ENCODE peak calls at places on chromosomes 16 and 17, in eight cellular contexts. S is progenitor cell of endocrine pancreas, M is tibial artery, W is GM10248, G is foreskin keratinocyte, L is Panc1, D is WERI-Rb-1, A is neural crest cell. E is an unnamed sample.

GRCh38 chr16:69243479-69243878 is 56.5 kb downstream of the SNTB2 start:
- DNase-seq in S (no peak), M (no peak), W (no peak), G (no peak), L (no peak), D (no peak), A (no peak), E (no peak)

GRCh38 chr16:1414532-1415265 is at the start of gene UNKL:
- DNase-seq in S (peak), M (peak), W (peak), G (no peak), L (no peak), D (peak), A (peak), E (peak)

GRCh38 chr16:66167564-66168291 is 198.8 kb upstream of the CDH5 start:
- DNase-seq in S (no peak), M (no peak), W (no peak), G (no peak), L (no peak), D (no peak), A (no peak), E (no peak)

GRCh38 chr16:3838600-3839401 is 41.7 kb downstream of the CREBBP start:
- DNase-seq in S (no peak), M (no peak), W (no peak), G (no peak), L (no peak), D (no peak), A (no peak), E (no peak)

GRCh38 chr17:72136692-72137550 is 16.1 kb downstream of the SOX9 start:
- DNase-seq in S (no peak), M (no peak), W (no peak), G (peak), L (no peak), D (no peak), A (no peak), E (no peak)

GRCh38 chr17:47253541-47254402 is at the start of gene ITGB3:
- DNase-seq in S (peak), M (peak), W (peak), G (no peak), L (no peak), D (peak), A (peak), E (peak)

GRCh38 chr16:13856398-13856797 is 63.6 kb upstream of the ERCC4 start:
- DNase-seq in S (no peak), M (no peak), W (no peak), G (no peak), L (no peak), D (no peak), A (no peak), E (no peak)

GRCh38 chr17:77235370-77236080 is 94.8 kb downstream of the SEC14L1 start:
- DNase-seq in S (no peak), M (no peak), W (peak), G (no peak), L (no peak), D (no peak), A (no peak), E (no peak)

GRCh38 chr16:46687486-46687885 is 1.5 kb downstream of the VPS35 start:
- DNase-seq in S (no peak), M (no peak), W (no peak), G (no peak), L (no peak), D (no peak), A (no peak), E (no peak)

GRCh38 chr16:53695070-53695469 is 8.6 kb downstream of the RPGRIP1L start:
- DNase-seq in S (no peak), M (no peak), W (no peak), G (no peak), L (no peak), D (no peak), A (no peak), E (no peak)

GRCh38 chr17:81401727-81402529 is 6.7 kb downstream of the BAHCC1 start:
- DNase-seq in S (no peak), M (peak), W (peak), G (no peak), L (no peak), D (peak), A (peak), E (no peak)

GRCh38 chr17:81667754-81668153 is 1.2 kb downstream of the CCDC137 start:
- DNase-seq in S (no peak), M (no peak), W (no peak), G (peak), L (no peak), D (peak), A (no peak), E (no peak)

GRCh38 chr17:62824290-62825135 is 16.4 kb upstream of the MARCHF10 start:
- DNase-seq in S (no peak), M (no peak), W (no peak), G (peak), L (no peak), D (no peak), A (no peak), E (no peak)

GRCh38 chr16:86418981-86419380 is 91.3 kb upstream of the FOXF1 start:
- DNase-seq in S (no peak), M (no peak), W (no peak), G (no peak), L (no peak), D (no peak), A (no peak), E (no peak)

GRCh38 chr17:43645450-43645764 is 16.3 kb downstream of the MEOX1 start:
- DNase-seq in S (no peak), M (no peak), W (no peak), G (no peak), L (no peak), D (no peak), A (no peak), E (no peak)

GRCh38 chr17:17813055-17813724 is 23.6 kb downstream of the SREBF1 start:
- DNase-seq in S (no peak), M (no peak), W (no peak), G (no peak), L (no peak), D (no peak), A (no peak), E (no peak)

GRCh38 chr16:10624527-10624926 is 44.1 kb upstream of the EMP2 start:
- DNase-seq in S (no peak), M (no peak), W (no peak), G (no peak), L (no peak), D (no peak), A (no peak), E (no peak)

GRCh38 chr17:59901604-59902003 is 8.7 kb downstream of the RPS6KB1 start:
- DNase-seq in S (no peak), M (peak), W (no peak), G (no peak), L (no peak), D (no peak), A (no peak), E (no peak)

GRCh38 chr16:47848481-47849109 is 307.2 kb downstream of the ABCC12 start:
- DNase-seq in S (no peak), M (no peak), W (no peak), G (peak), L (no peak), D (no peak), A (no peak), E (no peak)

GRCh38 chr17:67218385-67218950 is 26.5 kb downstream of the HELZ start:
- DNase-seq in S (no peak), M (no peak), W (no peak), G (no peak), L (no peak), D (no peak), A (no peak), E (no peak)

GRCh38 chr17:80884811-80885210 is 106.8 kb upstream of the CHMP6 start:
- DNase-seq in S (no peak), M (no peak), W (no peak), G (no peak), L (no peak), D (no peak), A (no peak), E (no peak)

GRCh38 chr17:41894791-41895331 is 23.9 kb downstream of the ACLY start:
- DNase-seq in S (no peak), M (no peak), W (no peak), G (no peak), L (no peak), D (no peak), A (no peak), E (no peak)

DNA sequence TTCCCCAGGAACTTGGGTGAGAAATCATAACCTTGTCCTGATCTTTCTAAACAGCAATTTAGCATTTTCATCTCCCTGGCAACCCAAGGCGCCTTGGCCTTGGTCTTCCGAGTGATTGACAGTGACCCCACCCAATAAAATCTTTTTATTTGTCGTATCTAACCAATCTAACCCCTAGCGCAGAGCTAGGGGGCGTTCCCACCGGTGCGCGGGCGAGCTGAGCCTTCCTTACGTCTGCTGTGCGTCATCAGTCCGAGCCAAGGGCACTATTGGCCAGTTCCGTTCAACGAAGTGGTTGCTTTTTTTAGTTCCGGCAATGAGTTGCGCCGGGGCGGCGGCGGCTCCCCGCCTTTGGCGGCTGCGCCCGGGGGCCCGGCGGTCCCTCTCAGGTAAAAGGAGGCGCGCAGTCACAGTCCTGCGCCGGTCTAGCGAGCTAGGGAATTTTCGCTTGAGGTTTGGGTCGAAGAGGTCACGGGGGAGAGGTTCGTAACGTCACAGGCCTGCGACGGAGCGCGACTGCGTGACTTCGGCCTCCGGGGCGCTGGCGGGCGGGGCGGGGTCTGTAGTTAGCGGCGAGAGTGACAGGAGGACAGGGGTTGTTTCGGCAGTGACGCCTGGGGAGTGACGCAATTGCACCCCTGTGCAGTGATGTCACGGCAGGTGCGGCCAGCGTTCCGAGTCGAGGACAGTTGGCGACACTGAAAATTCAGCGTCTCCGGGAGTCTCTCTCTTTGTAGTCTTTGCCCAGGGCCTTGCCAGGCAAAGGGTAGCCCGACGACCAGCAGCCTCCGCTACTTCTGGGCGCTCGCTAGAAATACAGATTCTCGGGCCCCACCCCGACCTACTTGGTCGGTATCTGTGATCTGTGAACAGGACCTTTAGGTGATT is at the start of gene COQ7:
- DNase-seq in S (peak), M (peak), W (peak), G (peak), L (peak), D (peak), A (peak), E (peak)
- TF ChIP-seq CTCF in S (no peak), M (no peak), W (no peak), G (no peak), L (no peak), D (no peak), A (no peak), E (no peak)

GRCh38 chr17:37650419-37651003 is 7.3 kb upstream of the DDX52 start:
- DNase-seq in S (no peak), M (no peak), W (peak), G (no peak), L (no peak), D (peak), A (peak), E (no peak)
- TF ChIP-seq CTCF in S (peak), M (peak), W (peak), G (peak), L (peak), D (peak), A (peak), E (no peak)

DNA sequence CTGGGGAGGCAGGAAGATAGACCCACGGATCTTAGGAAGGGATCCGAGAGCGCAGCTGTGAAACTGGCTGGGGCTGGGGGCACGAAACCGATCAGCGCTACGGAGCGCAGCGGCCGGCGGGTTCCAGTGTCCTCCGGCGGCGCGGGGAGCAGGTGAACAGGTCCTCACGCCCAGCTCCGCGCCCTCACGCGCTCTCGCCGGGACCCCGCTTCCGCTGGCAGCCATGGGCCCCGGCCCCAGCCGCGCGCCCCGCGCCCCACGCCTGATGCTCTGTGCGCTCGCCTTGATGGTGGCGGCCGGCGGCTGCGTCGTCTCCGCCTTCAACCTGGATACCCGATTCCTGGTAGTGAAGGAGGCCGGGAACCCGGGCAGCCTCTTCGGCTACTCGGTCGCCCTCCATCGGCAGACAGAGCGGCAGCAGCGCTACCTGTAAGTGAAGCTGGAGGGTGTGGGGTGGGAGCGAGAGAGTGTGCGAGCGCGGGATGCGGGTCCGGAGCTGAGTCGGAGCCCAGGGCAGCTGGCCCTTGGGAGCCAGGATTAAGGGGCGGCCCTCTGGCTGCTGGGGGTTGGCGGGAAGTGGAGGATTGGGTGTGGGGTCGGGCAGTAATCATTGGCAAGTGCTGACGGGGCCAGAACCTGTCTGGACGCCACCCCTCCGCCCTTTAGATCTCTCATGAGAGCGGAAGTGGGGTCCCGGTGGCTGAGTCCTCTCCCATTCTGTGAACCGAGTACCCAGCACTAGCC is 479 bp downstream of the ITGA3 start:
- DNase-seq in S (peak), M (no peak), W (peak), G (no peak), L (no peak), D (peak), A (peak), E (peak)
- TF ChIP-seq CTCF in S (peak), M (peak), W (peak), G (peak), L (no peak), D (peak), A (peak), E (no peak)

DNA sequence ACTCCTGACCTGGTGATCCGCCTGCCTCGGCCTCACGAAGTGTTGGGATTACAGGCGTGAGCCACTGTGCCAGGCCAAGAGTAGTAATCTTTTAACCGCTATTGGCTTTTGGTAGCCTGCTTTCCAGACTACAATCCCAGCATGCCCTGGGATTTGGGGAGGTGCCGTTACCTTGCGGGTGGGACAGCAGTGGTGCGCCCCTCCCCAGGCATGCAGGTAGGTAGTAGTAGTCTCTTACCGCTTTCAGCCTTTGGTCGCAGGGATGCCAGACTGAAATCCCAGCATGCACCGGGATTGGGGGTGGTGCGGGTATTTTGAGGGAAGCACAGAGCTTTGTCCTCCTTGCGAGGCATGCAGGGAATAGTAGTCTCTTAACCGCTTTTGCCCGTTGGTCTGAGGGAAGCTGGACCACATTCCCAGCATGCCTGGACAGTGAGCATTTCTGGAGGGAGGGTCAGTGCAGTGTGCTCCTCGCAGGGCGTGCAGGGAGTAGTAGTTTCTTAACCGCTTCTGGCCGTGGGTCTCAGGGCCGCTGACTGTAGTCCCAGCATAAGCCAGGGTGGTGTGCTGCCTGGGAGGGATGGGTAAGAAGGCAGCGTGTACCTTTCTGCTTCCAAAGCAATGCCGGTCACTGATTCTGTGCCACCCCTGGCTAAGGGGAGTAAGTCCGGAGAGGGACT is 1686.8 kb downstream of the TP53TG3F start:
- DNase-seq in S (no peak), M (peak), W (no peak), G (no peak), L (no peak), D (no peak), A (no peak), E (no peak)
- TF ChIP-seq CTCF in S (no peak), M (no peak), W (no peak), G (no peak), L (no peak), D (no peak), A (no peak), E (no peak)

GRCh38 chr16:21163576-21163975 is 5.1 kb downstream of the LDAF1 start:
- DNase-seq in S (no peak), M (no peak), W (no peak), G (no peak), L (no peak), D (no peak), A (no peak), E (no peak)
- TF ChIP-seq CTCF in S (no peak), M (no peak), W (no peak), G (no peak), L (no peak), D (no peak), A (no peak), E (no peak)